ENCODE peak calls at places on chromosomes 7 and 10, in ten cellular contexts. One of them, this sample, is unnamed.

GRCh38 chr10:70584941-70585544 is 17.5 kb downstream of the PRF1 start:
- DNase-seq in cerebellum: no peak
- DNase-seq in NCI-H1436: peak
- DNase-seq in T-helper 1 cell: no peak
- DNase-seq in LoVo: no peak
- DNase-seq in colonic mucosa: no peak
- DNase-seq in activated naive CD4-positive, alpha-beta T cell: no peak
- DNase-seq in activated T-cell treated with anti-CD3 and anti-CD28 coated beads, Interleukin-2, amount 50 U/mL, for 48 hours: no peak
- DNase-seq in cardiac muscle cell: no peak
- DNase-seq in GM23248: no peak
- DNase-seq in this sample: peak

GRCh38 chr10:104255244-104255981 is 721 bp downstream of the GSTO1 start:
- DNase-seq in activated T-cell treated with anti-CD3 and anti-CD28 coated beads, Interleukin-2, amount 50 U/mL, for 48 hours: no peak
- DNase-seq in NCI-H1436: no peak
- DNase-seq in T-helper 1 cell: peak
- DNase-seq in cardiac muscle cell: peak
- DNase-seq in LoVo: no peak
- DNase-seq in cerebellum: peak
- DNase-seq in activated naive CD4-positive, alpha-beta T cell: no peak
- DNase-seq in colonic mucosa: peak
- DNase-seq in GM23248: peak
- DNase-seq in this sample: peak

GRCh38 chr7:126606331-126606730 is 646.4 kb downstream of the GRM8 start:
- DNase-seq in activated T-cell treated with anti-CD3 and anti-CD28 coated beads, Interleukin-2, amount 50 U/mL, for 48 hours: no peak
- DNase-seq in GM23248: no peak
- DNase-seq in colonic mucosa: no peak
- DNase-seq in LoVo: no peak
- DNase-seq in cerebellum: no peak
- DNase-seq in activated naive CD4-positive, alpha-beta T cell: no peak
- DNase-seq in cardiac muscle cell: no peak
- DNase-seq in T-helper 1 cell: no peak
- DNase-seq in NCI-H1436: no peak
- DNase-seq in this sample: no peak

GRCh38 chr7:123727071-123727837 is 21.5 kb downstream of the WASL start:
- DNase-seq in T-helper 1 cell: no peak
- DNase-seq in colonic mucosa: no peak
- DNase-seq in activated T-cell treated with anti-CD3 and anti-CD28 coated beads, Interleukin-2, amount 50 U/mL, for 48 hours: no peak
- DNase-seq in cerebellum: no peak
- DNase-seq in LoVo: no peak
- DNase-seq in activated naive CD4-positive, alpha-beta T cell: no peak
- DNase-seq in NCI-H1436: no peak
- DNase-seq in cardiac muscle cell: peak
- DNase-seq in GM23248: peak
- DNase-seq in this sample: no peak

GRCh38 chr7:126569402-126569801 is 683.3 kb downstream of the GRM8 start:
- DNase-seq in cardiac muscle cell: no peak
- DNase-seq in LoVo: no peak
- DNase-seq in activated naive CD4-positive, alpha-beta T cell: no peak
- DNase-seq in NCI-H1436: no peak
- DNase-seq in cerebellum: no peak
- DNase-seq in GM23248: no peak
- DNase-seq in colonic mucosa: no peak
- DNase-seq in activated T-cell treated with anti-CD3 and anti-CD28 coated beads, Interleukin-2, amount 50 U/mL, for 48 hours: no peak
- DNase-seq in T-helper 1 cell: no peak
- DNase-seq in this sample: no peak

GRCh38 chr7:139830779-139831498 is 1.9 kb downstream of the TBXAS1 start:
- DNase-seq in colonic mucosa: no peak
- DNase-seq in cerebellum: no peak
- DNase-seq in cardiac muscle cell: no peak
- DNase-seq in activated T-cell treated with anti-CD3 and anti-CD28 coated beads, Interleukin-2, amount 50 U/mL, for 48 hours: no peak
- DNase-seq in activated naive CD4-positive, alpha-beta T cell: no peak
- DNase-seq in T-helper 1 cell: peak
- DNase-seq in NCI-H1436: no peak
- DNase-seq in GM23248: no peak
- DNase-seq in LoVo: no peak
- DNase-seq in this sample: no peak

GRCh38 chr10:129780901-129781795 is 182.9 kb downstream of the EBF3 start:
- DNase-seq in activated naive CD4-positive, alpha-beta T cell: no peak
- DNase-seq in activated T-cell treated with anti-CD3 and anti-CD28 coated beads, Interleukin-2, amount 50 U/mL, for 48 hours: no peak
- DNase-seq in colonic mucosa: no peak
- DNase-seq in cerebellum: no peak
- DNase-seq in GM23248: no peak
- DNase-seq in T-helper 1 cell: no peak
- DNase-seq in LoVo: no peak
- DNase-seq in cardiac muscle cell: no peak
- DNase-seq in NCI-H1436: no peak
- DNase-seq in this sample: no peak

GRCh38 chr10:96767611-96768010 is 47.3 kb upstream of the PIK3AP1 start:
- DNase-seq in LoVo: no peak
- DNase-seq in colonic mucosa: no peak
- DNase-seq in GM23248: peak
- DNase-seq in activated naive CD4-positive, alpha-beta T cell: no peak
- DNase-seq in T-helper 1 cell: no peak
- DNase-seq in NCI-H1436: no peak
- DNase-seq in activated T-cell treated with anti-CD3 and anti-CD28 coated beads, Interleukin-2, amount 50 U/mL, for 48 hours: no peak
- DNase-seq in cardiac muscle cell: no peak
- DNase-seq in cerebellum: no peak
- DNase-seq in this sample: no peak

GRCh38 chr10:97685395-97685958 is 1.6 kb downstream of the AVPI1 start:
- DNase-seq in cardiac muscle cell: peak
- DNase-seq in activated naive CD4-positive, alpha-beta T cell: no peak
- DNase-seq in GM23248: peak
- DNase-seq in colonic mucosa: peak
- DNase-seq in LoVo: no peak
- DNase-seq in cerebellum: no peak
- DNase-seq in activated T-cell treated with anti-CD3 and anti-CD28 coated beads, Interleukin-2, amount 50 U/mL, for 48 hours: no peak
- DNase-seq in T-helper 1 cell: no peak
- DNase-seq in NCI-H1436: no peak
- DNase-seq in this sample: peak

GRCh38 chr7:30652132-30652531 is 30.1 kb downstream of the CRHR2 start:
- DNase-seq in activated naive CD4-positive, alpha-beta T cell: no peak
- DNase-seq in NCI-H1436: no peak
- DNase-seq in colonic mucosa: no peak
- DNase-seq in LoVo: no peak
- DNase-seq in activated T-cell treated with anti-CD3 and anti-CD28 coated beads, Interleukin-2, amount 50 U/mL, for 48 hours: no peak
- DNase-seq in GM23248: no peak
- DNase-seq in cardiac muscle cell: no peak
- DNase-seq in T-helper 1 cell: no peak
- DNase-seq in cerebellum: no peak
- DNase-seq in this sample: no peak

GRCh38 chr10:15305634-15306033 is 65.5 kb downstream of the FAM171A1 start:
- DNase-seq in colonic mucosa: no peak
- DNase-seq in T-helper 1 cell: no peak
- DNase-seq in activated naive CD4-positive, alpha-beta T cell: no peak
- DNase-seq in cerebellum: no peak
- DNase-seq in NCI-H1436: no peak
- DNase-seq in GM23248: no peak
- DNase-seq in cardiac muscle cell: no peak
- DNase-seq in activated T-cell treated with anti-CD3 and anti-CD28 coated beads, Interleukin-2, amount 50 U/mL, for 48 hours: no peak
- DNase-seq in LoVo: no peak
- DNase-seq in this sample: no peak

GRCh38 chr10:24554036-24554435 is 169.7 kb downstream of the ARHGAP21 start:
- DNase-seq in activated naive CD4-positive, alpha-beta T cell: no peak
- DNase-seq in cardiac muscle cell: no peak
- DNase-seq in T-helper 1 cell: no peak
- DNase-seq in LoVo: no peak
- DNase-seq in colonic mucosa: no peak
- DNase-seq in cerebellum: no peak
- DNase-seq in GM23248: no peak
- DNase-seq in NCI-H1436: no peak
- DNase-seq in activated T-cell treated with anti-CD3 and anti-CD28 coated beads, Interleukin-2, amount 50 U/mL, for 48 hours: no peak
- DNase-seq in this sample: no peak

GRCh38 chr7:80018941-80019808 is 115.5 kb upstream of the GNAI1 start:
- DNase-seq in activated naive CD4-positive, alpha-beta T cell: no peak
- DNase-seq in T-helper 1 cell: peak
- DNase-seq in NCI-H1436: peak
- DNase-seq in GM23248: peak
- DNase-seq in LoVo: peak
- DNase-seq in colonic mucosa: peak
- DNase-seq in cerebellum: peak
- DNase-seq in activated T-cell treated with anti-CD3 and anti-CD28 coated beads, Interleukin-2, amount 50 U/mL, for 48 hours: peak
- DNase-seq in cardiac muscle cell: peak
- DNase-seq in this sample: peak

GRCh38 chr10:31678139-31678536 is 250.5 kb downstream of the ARHGAP12 start:
- DNase-seq in activated T-cell treated with anti-CD3 and anti-CD28 coated beads, Interleukin-2, amount 50 U/mL, for 48 hours: no peak
- DNase-seq in GM23248: no peak
- DNase-seq in cardiac muscle cell: no peak
- DNase-seq in activated naive CD4-positive, alpha-beta T cell: no peak
- DNase-seq in T-helper 1 cell: no peak
- DNase-seq in LoVo: peak
- DNase-seq in cerebellum: no peak
- DNase-seq in colonic mucosa: no peak
- DNase-seq in NCI-H1436: no peak
- DNase-seq in this sample: no peak

GRCh38 chr10:84293171-84293570 is 35.2 kb upstream of the CCSER2 start:
- DNase-seq in T-helper 1 cell: no peak
- DNase-seq in activated T-cell treated with anti-CD3 and anti-CD28 coated beads, Interleukin-2, amount 50 U/mL, for 48 hours: no peak
- DNase-seq in activated naive CD4-positive, alpha-beta T cell: no peak
- DNase-seq in colonic mucosa: no peak
- DNase-seq in LoVo: no peak
- DNase-seq in GM23248: no peak
- DNase-seq in cardiac muscle cell: no peak
- DNase-seq in NCI-H1436: no peak
- DNase-seq in cerebellum: no peak
- DNase-seq in this sample: no peak

GRCh38 chr7:479115-479947 is 40.3 kb downstream of the PDGFA start:
- DNase-seq in activated naive CD4-positive, alpha-beta T cell: no peak
- DNase-seq in GM23248: no peak
- DNase-seq in T-helper 1 cell: no peak
- DNase-seq in cerebellum: no peak
- DNase-seq in activated T-cell treated with anti-CD3 and anti-CD28 coated beads, Interleukin-2, amount 50 U/mL, for 48 hours: no peak
- DNase-seq in cardiac muscle cell: no peak
- DNase-seq in NCI-H1436: no peak
- DNase-seq in LoVo: no peak
- DNase-seq in colonic mucosa: no peak
- DNase-seq in this sample: no peak

GRCh38 chr10:1516492-1517224 is 220.7 kb downstream of the ADARB2 start:
- DNase-seq in T-helper 1 cell: no peak
- DNase-seq in cardiac muscle cell: no peak
- DNase-seq in LoVo: no peak
- DNase-seq in cerebellum: no peak
- DNase-seq in activated naive CD4-positive, alpha-beta T cell: no peak
- DNase-seq in colonic mucosa: no peak
- DNase-seq in GM23248: no peak
- DNase-seq in NCI-H1436: no peak
- DNase-seq in activated T-cell treated with anti-CD3 and anti-CD28 coated beads, Interleukin-2, amount 50 U/mL, for 48 hours: no peak
- DNase-seq in this sample: no peak

GRCh38 chr10:99667108-99667751 is 7.9 kb downstream of the ENTPD7 start:
- DNase-seq in activated naive CD4-positive, alpha-beta T cell: no peak
- DNase-seq in cardiac muscle cell: peak
- DNase-seq in T-helper 1 cell: no peak
- DNase-seq in NCI-H1436: no peak
- DNase-seq in LoVo: no peak
- DNase-seq in GM23248: peak
- DNase-seq in cerebellum: no peak
- DNase-seq in colonic mucosa: no peak
- DNase-seq in activated T-cell treated with anti-CD3 and anti-CD28 coated beads, Interleukin-2, amount 50 U/mL, for 48 hours: no peak
- DNase-seq in this sample: peak

GRCh38 chr7:75572814-75573213 is 80.7 kb downstream of the SPDYE5 start:
- DNase-seq in cardiac muscle cell: no peak
- DNase-seq in colonic mucosa: no peak
- DNase-seq in LoVo: no peak
- DNase-seq in T-helper 1 cell: no peak
- DNase-seq in activated T-cell treated with anti-CD3 and anti-CD28 coated beads, Interleukin-2, amount 50 U/mL, for 48 hours: no peak
- DNase-seq in cerebellum: no peak
- DNase-seq in GM23248: no peak
- DNase-seq in activated naive CD4-positive, alpha-beta T cell: no peak
- DNase-seq in NCI-H1436: no peak
- DNase-seq in this sample: no peak

GRCh38 chr10:35353805-35354204 is 17.5 kb downstream of the CCNY start:
- DNase-seq in NCI-H1436: no peak
- DNase-seq in cerebellum: no peak
- DNase-seq in cardiac muscle cell: no peak
- DNase-seq in T-helper 1 cell: no peak
- DNase-seq in GM23248: peak
- DNase-seq in colonic mucosa: no peak
- DNase-seq in activated naive CD4-positive, alpha-beta T cell: no peak
- DNase-seq in LoVo: no peak
- DNase-seq in activated T-cell treated with anti-CD3 and anti-CD28 coated beads, Interleukin-2, amount 50 U/mL, for 48 hours: no peak
- DNase-seq in this sample: no peak

GRCh38 chr7:132213583-132213982 is 362.7 kb downstream of the PLXNA4 start:
- DNase-seq in LoVo: no peak
- DNase-seq in cerebellum: no peak
- DNase-seq in NCI-H1436: no peak
- DNase-seq in cardiac muscle cell: no peak
- DNase-seq in activated naive CD4-positive, alpha-beta T cell: no peak
- DNase-seq in GM23248: no peak
- DNase-seq in T-helper 1 cell: no peak
- DNase-seq in activated T-cell treated with anti-CD3 and anti-CD28 coated beads, Interleukin-2, amount 50 U/mL, for 48 hours: no peak
- DNase-seq in colonic mucosa: no peak
- DNase-seq in this sample: no peak

GRCh38 chr7:3979956-3980643 is 679.0 kb downstream of the SDK1 start:
- DNase-seq in colonic mucosa: no peak
- DNase-seq in GM23248: no peak
- DNase-seq in cerebellum: no peak
- DNase-seq in NCI-H1436: no peak
- DNase-seq in LoVo: no peak
- DNase-seq in T-helper 1 cell: no peak
- DNase-seq in cardiac muscle cell: peak
- DNase-seq in activated T-cell treated with anti-CD3 and anti-CD28 coated beads, Interleukin-2, amount 50 U/mL, for 48 hours: no peak
- DNase-seq in activated naive CD4-positive, alpha-beta T cell: no peak
- DNase-seq in this sample: no peak

GRCh38 chr7:79060498-79060897 is 393.0 kb downstream of the MAGI2 start:
- DNase-seq in T-helper 1 cell: no peak
- DNase-seq in GM23248: no peak
- DNase-seq in cerebellum: no peak
- DNase-seq in colonic mucosa: no peak
- DNase-seq in activated naive CD4-positive, alpha-beta T cell: no peak
- DNase-seq in cardiac muscle cell: no peak
- DNase-seq in activated T-cell treated with anti-CD3 and anti-CD28 coated beads, Interleukin-2, amount 50 U/mL, for 48 hours: no peak
- DNase-seq in LoVo: no peak
- DNase-seq in NCI-H1436: no peak
- DNase-seq in this sample: no peak

GRCh38 chr10:103781329-103782061 is 73.9 kb downstream of the SH3PXD2A start:
- DNase-seq in cardiac muscle cell: peak
- DNase-seq in cerebellum: no peak
- DNase-seq in colonic mucosa: peak
- DNase-seq in T-helper 1 cell: peak
- DNase-seq in activated T-cell treated with anti-CD3 and anti-CD28 coated beads, Interleukin-2, amount 50 U/mL, for 48 hours: no peak
- DNase-seq in LoVo: peak
- DNase-seq in GM23248: peak
- DNase-seq in NCI-H1436: no peak
- DNase-seq in activated naive CD4-positive, alpha-beta T cell: no peak
- DNase-seq in this sample: no peak

GRCh38 chr10:95430231-95430951 is 130.8 kb downstream of the SORBS1 start:
- DNase-seq in NCI-H1436: peak
- DNase-seq in GM23248: peak
- DNase-seq in activated T-cell treated with anti-CD3 and anti-CD28 coated beads, Interleukin-2, amount 50 U/mL, for 48 hours: peak
- DNase-seq in colonic mucosa: peak
- DNase-seq in LoVo: peak
- DNase-seq in activated naive CD4-positive, alpha-beta T cell: no peak
- DNase-seq in cardiac muscle cell: peak
- DNase-seq in T-helper 1 cell: peak
- DNase-seq in cerebellum: peak
- DNase-seq in this sample: peak

GRCh38 chr10:102422586-102423129 is 2.0 kb downstream of the FBXL15 start:
- DNase-seq in T-helper 1 cell: peak
- DNase-seq in LoVo: peak
- DNase-seq in colonic mucosa: peak
- DNase-seq in GM23248: peak
- DNase-seq in activated naive CD4-positive, alpha-beta T cell: no peak
- DNase-seq in cerebellum: peak
- DNase-seq in NCI-H1436: no peak
- DNase-seq in cardiac muscle cell: peak
- DNase-seq in activated T-cell treated with anti-CD3 and anti-CD28 coated beads, Interleukin-2, amount 50 U/mL, for 48 hours: peak
- DNase-seq in this sample: peak